ENCODE peak calls at places on chromosome 1, in seven cellular contexts. H is IMR-90, M is H9, P is mesendoderm, D is neuronal stem cell, V is H1, B is mesenchymal stem cell. J is an unnamed sample.

GRCh38 chr1:111565079-111565478 is 54.5 kb upstream of the RAP1A start:
- DNase-seq in H (peak; percentile 97), M (no peak), P (no peak), D (no peak), V (no peak), B (peak; percentile 73), J (no peak)

GRCh38 chr1:156064615-156065014 is 3.7 kb downstream of the RAB25 start:
- DNase-seq in H (no peak), M (no peak), P (no peak), D (no peak), V (no peak), B (no peak), J (no peak)

GRCh38 chr1:200442023-200442422 is 32.2 kb upstream of the ZNF281 start:
- DNase-seq in H (no peak), M (no peak), P (no peak), D (no peak), V (no peak), B (no peak), J (no peak)

GRCh38 chr1:1156140-1157032 is 17.3 kb upstream of the TTLL10 start:
- DNase-seq in H (no peak), M (no peak), P (no peak), D (no peak), V (no peak), B (no peak), J (no peak)

GRCh38 chr1:206490643-206491421 is 16.5 kb upstream of the RASSF5 start:
- DNase-seq in H (peak; percentile 62), M (no peak), P (no peak), D (no peak), V (no peak), B (peak; percentile 43), J (no peak)

GRCh38 chr1:186681136-186681535 is 913 bp upstream of the PTGS2 start:
- DNase-seq in H (peak; percentile 6), M (no peak), P (peak; percentile 5), D (no peak), V (no peak), B (no peak), J (no peak)

GRCh38 chr1:53580739-53581475 is 121.7 kb downstream of the DMRTB1 start:
- DNase-seq in H (no peak), M (no peak), P (no peak), D (no peak), V (no peak), B (no peak), J (no peak)

GRCh38 chr1:26468911-26469310 is 3.3 kb upstream of the HMGN2 start:
- DNase-seq in H (no peak), M (no peak), P (no peak), D (no peak), V (no peak), B (no peak), J (no peak)

GRCh38 chr1:232249335-232249734 is 380.6 kb downstream of the SIPA1L2 start:
- DNase-seq in H (no peak), M (no peak), P (no peak), D (no peak), V (no peak), B (no peak), J (no peak)

GRCh38 chr1:53332188-53332564 is 4.3 kb upstream of the LRP8 start:
- DNase-seq in H (no peak), M (no peak), P (no peak), D (no peak), V (no peak), B (no peak), J (no peak)

GRCh38 chr1:160186246-160186645 is 4.1 kb upstream of the CASQ1 start:
- DNase-seq in H (no peak), M (no peak), P (no peak), D (no peak), V (no peak), B (no peak), J (no peak)

GRCh38 chr1:160189649-160190625 is at the start of gene CASQ1:
- DNase-seq in H (peak; percentile 31), M (no peak), P (no peak), D (no peak), V (no peak), B (no peak), J (no peak)

GRCh38 chr1:160186734-160187133 is 3.6 kb upstream of the CASQ1 start:
- DNase-seq in H (no peak), M (no peak), P (no peak), D (no peak), V (no peak), B (no peak), J (no peak)

GRCh38 chr1:160191756-160192155 is 1.4 kb downstream of the CASQ1 start:
- DNase-seq in H (no peak), M (no peak), P (no peak), D (no peak), V (no peak), B (no peak), J (no peak)

DNA sequence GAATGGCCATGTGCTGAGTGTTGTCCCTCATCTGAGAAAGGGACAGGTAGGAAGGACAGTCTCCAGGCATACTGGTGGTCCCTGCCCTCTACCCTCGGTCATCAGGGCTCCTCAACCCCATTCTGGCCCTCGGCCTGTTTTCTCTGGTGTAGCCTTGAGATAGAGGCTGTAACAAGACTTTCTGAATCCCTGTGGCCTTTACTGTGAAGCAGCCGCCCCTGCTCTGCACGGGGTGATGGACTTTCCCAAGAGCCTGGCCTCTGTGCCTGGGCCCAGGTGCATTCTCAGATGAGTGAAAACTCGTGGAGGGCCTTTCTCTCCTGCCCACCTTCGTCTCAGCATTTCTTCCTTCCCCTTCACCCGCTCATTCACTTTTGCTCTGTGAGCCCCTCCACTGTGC is 3.0 kb upstream of the CASQ1 start:
- DNase-seq in H (no peak), M (no peak), P (no peak), D (no peak), V (no peak), B (no peak), J (no peak)
- H2BK5ac ChIP-seq in H (no peak overlapping the region), M (no peak overlapping the region), P (no peak overlapping the region), D (no peak overlapping the region), V (peak overlapping the region; percentile 20), B (no peak overlapping the region), J (no peak overlapping the region)

DNA sequence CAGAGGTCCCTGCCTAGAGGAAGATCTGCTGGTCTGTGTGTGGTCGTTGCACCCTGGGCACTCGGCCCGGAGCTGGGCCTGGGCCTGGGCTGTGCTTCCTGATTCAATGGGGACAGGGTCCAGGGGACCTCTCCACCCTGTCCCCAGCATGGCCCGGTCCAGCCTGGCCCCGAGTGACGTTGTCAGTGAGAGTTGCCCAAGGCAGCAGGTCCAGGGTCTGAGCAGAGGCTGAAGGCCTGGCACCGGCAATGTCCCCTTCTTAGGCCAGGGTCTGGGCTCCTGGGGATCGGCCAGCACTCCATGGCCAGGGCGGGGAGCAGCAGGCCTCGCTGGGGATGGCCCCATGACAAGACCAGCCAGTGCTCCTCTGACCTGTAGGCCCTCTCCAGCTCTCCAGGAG is 15.6 kb upstream of the PEX10 start:
- DNase-seq in H (no peak), M (no peak), P (no peak), D (no peak), V (no peak), B (no peak), J (no peak)
- H3K23ac ChIP-seq in H (no peak overlapping the region), M (no peak overlapping the region), P (no peak overlapping the region), D (peak overlapping the region; percentile 65), V (no peak overlapping the region), B (no peak overlapping the region), J (no peak overlapping the region)

DNA sequence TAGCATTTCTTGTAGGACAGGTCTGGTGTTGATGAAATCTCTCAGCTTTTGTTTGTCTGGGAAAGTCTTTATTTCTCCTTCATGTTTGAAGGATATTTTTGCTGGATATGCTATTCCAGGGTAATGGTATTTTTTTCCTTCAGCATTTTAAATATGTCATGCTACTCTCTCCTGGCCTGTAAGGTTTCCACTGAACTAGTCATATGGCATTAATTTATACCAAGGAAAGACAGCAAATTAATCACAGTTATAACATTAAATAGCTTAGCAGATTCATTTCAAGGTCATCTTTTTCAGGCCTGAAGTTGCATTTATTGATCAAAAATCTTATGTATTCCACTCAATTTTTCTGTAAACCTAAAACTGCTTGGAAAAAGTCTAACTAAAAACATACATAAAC is 54.9 kb downstream of the AK5 start:
- DNase-seq in H (no peak), M (no peak), P (no peak), D (no peak), V (no peak), B (no peak), J (no peak)
- H2BK5ac ChIP-seq in H (no peak overlapping the region), M (no peak overlapping the region), P (no peak overlapping the region), D (no peak overlapping the region), V (no peak overlapping the region), B (no peak overlapping the region), J (no peak overlapping the region)

GRCh38 chr1:153400244-153400643 is 9.4 kb upstream of the S100A8 start:
- DNase-seq in H (no peak), M (no peak), P (no peak), D (no peak), V (no peak), B (no peak), J (no peak)

GRCh38 chr1:153402226-153402625 is 11.4 kb upstream of the S100A8 start:
- DNase-seq in H (no peak), M (peak; percentile 18), P (no peak), D (no peak), V (no peak), B (no peak), J (no peak)

GRCh38 chr1:153403421-153404085 is 12.7 kb upstream of the S100A8 start:
- DNase-seq in H (no peak), M (peak; percentile 14), P (no peak), D (no peak), V (no peak), B (no peak), J (no peak)

GRCh38 chr1:153399401-153400055 is 8.7 kb upstream of the S100A8 start:
- DNase-seq in H (no peak), M (no peak), P (no peak), D (no peak), V (no peak), B (no peak), J (no peak)

DNA sequence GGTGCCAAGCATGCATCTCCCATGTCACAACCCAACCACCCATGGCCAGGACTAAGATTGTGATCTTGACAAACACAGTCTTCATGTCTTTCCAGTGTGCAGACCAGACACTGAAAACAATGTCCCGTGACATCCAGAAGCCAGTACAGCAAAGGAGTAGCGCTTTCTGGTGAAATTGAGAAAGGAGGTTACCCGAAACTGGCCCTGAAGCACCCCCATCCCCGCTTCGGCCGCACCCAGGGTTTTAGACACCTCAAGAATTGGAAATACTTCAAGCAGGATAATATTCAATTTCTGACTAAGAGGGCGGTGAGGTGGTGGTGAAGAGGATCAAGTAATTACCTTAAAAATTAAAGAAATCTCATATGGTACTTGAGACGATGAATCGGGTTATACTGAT is 10.6 kb upstream of the S100A8 start:
- DNase-seq in H (no peak), M (no peak), P (no peak), D (no peak), V (no peak), B (no peak), J (no peak)
- H3K23ac ChIP-seq in H (no peak overlapping the region), M (no peak overlapping the region), P (no peak overlapping the region), D (no peak overlapping the region), V (no peak overlapping the region), B (no peak overlapping the region), J (no peak overlapping the region)

J was measured in trophoblast cell.